ENCODE peak calls at places on chromosomes 12 and 14, in six cellular contexts. S, H, J, Z, L and T are unnamed samples.

GRCh38 chr14:61102549-61103466 is 121.8 kb downstream of the SLC38A6 start:
- DNase-seq in S (no peak), H (no peak), J (no peak), Z (no peak), L (peak), T (no peak)

GRCh38 chr12:66959276-66959675 is 280.4 kb upstream of the GRIP1 start:
- DNase-seq in S (no peak), H (no peak), J (no peak), Z (no peak), L (no peak), T (no peak)

GRCh38 chr12:92132282-92132681 is 13.4 kb downstream of the BTG1 start:
- DNase-seq in S (no peak), H (no peak), J (no peak), Z (peak), L (no peak), T (no peak)

GRCh38 chr14:48536318-48536717 is 860.9 kb upstream of the MDGA2 start:
- DNase-seq in S (no peak), H (no peak), J (no peak), Z (no peak), L (peak), T (no peak)

GRCh38 chr12:21656931-21657335 is 709 bp downstream of the LDHB start:
- DNase-seq in S (no peak), H (peak), J (no peak), Z (peak), L (peak), T (peak)

GRCh38 chr12:53219956-53220856 is 11.8 kb downstream of the RARG start:
- DNase-seq in S (peak), H (no peak), J (no peak), Z (peak), L (peak), T (peak)

GRCh38 chr14:22996823-22997301 is 13.1 kb downstream of the C14orf93 start:
- DNase-seq in S (no peak), H (no peak), J (no peak), Z (no peak), L (no peak), T (peak)

GRCh38 chr12:3167636-3168035 is 90.5 kb downstream of the TSPAN9 start:
- DNase-seq in S (no peak), H (no peak), J (no peak), Z (no peak), L (no peak), T (no peak)

GRCh38 chr12:102093319-102093718 is 26.6 kb downstream of the NUP37 start:
- DNase-seq in S (no peak), H (no peak), J (no peak), Z (peak), L (no peak), T (peak)

GRCh38 chr12:130522244-130522834 is 184.7 kb downstream of the PIWIL1 start:
- DNase-seq in S (no peak), H (no peak), J (no peak), Z (no peak), L (no peak), T (no peak)

GRCh38 chr12:114853003-114853529 is 169.1 kb upstream of the TBX3 start:
- DNase-seq in S (no peak), H (peak), J (no peak), Z (no peak), L (no peak), T (peak)

GRCh38 chr12:124044809-124045321 is 71.8 kb downstream of the ZNF664 start:
- DNase-seq in S (no peak), H (no peak), J (no peak), Z (no peak), L (no peak), T (no peak)

GRCh38 chr14:95043732-95044462 is 113.4 kb downstream of the DICER1 start:
- DNase-seq in S (no peak), H (no peak), J (no peak), Z (no peak), L (no peak), T (peak)

GRCh38 chr12:69417231-69417630 is 53.0 kb upstream of the FRS2 start:
- DNase-seq in S (no peak), H (no peak), J (no peak), Z (no peak), L (no peak), T (no peak)

GRCh38 chr12:107760207-107760816 is 625 bp downstream of the PRDM4 start:
- DNase-seq in S (peak), H (no peak), J (no peak), Z (peak), L (peak), T (no peak)

GRCh38 chr12:57522887-57523705 is 472 bp downstream of the MBD6 start:
- DNase-seq in S (peak), H (no peak), J (no peak), Z (peak), L (peak), T (no peak)

GRCh38 chr14:53331247-53331646 is 178.1 kb upstream of the DDHD1 start:
- DNase-seq in S (no peak), H (no peak), J (peak), Z (peak), L (no peak), T (peak)

GRCh38 chr12:109625131-109625559 is 51.6 kb downstream of the MVK start:
- DNase-seq in S (no peak), H (no peak), J (no peak), Z (peak), L (peak), T (peak)

GRCh38 chr12:33752854-33753253 is 269.4 kb upstream of the ALG10 start:
- DNase-seq in S (no peak), H (no peak), J (no peak), Z (no peak), L (no peak), T (no peak)

GRCh38 chr12:6528539-6529235 is 5.6 kb upstream of the GAPDH start:
- DNase-seq in S (no peak), H (no peak), J (no peak), Z (no peak), L (no peak), T (no peak)

GRCh38 chr12:15620726-15621125 is 168.5 kb downstream of the EPS8 start:
- DNase-seq in S (no peak), H (no peak), J (no peak), Z (no peak), L (no peak), T (no peak)

GRCh38 chr12:59122784-59123183 is 202.5 kb upstream of the LRIG3 start:
- DNase-seq in S (no peak), H (no peak), J (no peak), Z (peak), L (no peak), T (no peak)

GRCh38 chr14:75254381-75254821 is 24.2 kb upstream of the FOS start:
- DNase-seq in S (peak), H (no peak), J (no peak), Z (no peak), L (no peak), T (no peak)

GRCh38 chr14:23143911-23144310 is 24.9 kb upstream of the CEBPE start:
- DNase-seq in S (no peak), H (no peak), J (no peak), Z (no peak), L (no peak), T (no peak)

GRCh38 chr12:85155791-85156190 is 119.6 kb downstream of the LRRIQ1 start:
- DNase-seq in S (no peak), H (no peak), J (no peak), Z (peak), L (peak), T (peak)

GRCh38 chr14:68621400-68622365 is 171.2 kb downstream of the ZFP36L1 start:
- DNase-seq in S (no peak), H (no peak), J (no peak), Z (peak), L (no peak), T (peak)

GRCh38 chr14:51079489-51079888 is 15.4 kb downstream of the TRIM9 start:
- DNase-seq in S (no peak), H (no peak), J (no peak), Z (no peak), L (no peak), T (peak)

GRCh38 chr12:126708492-126708896 is 1558.5 kb upstream of the TMEM132C start:
- DNase-seq in S (no peak), H (peak), J (no peak), Z (peak), L (no peak), T (peak)

GRCh38 chr12:75724913-75725312 is 213.5 kb upstream of the KRR1 start:
- DNase-seq in S (no peak), H (peak), J (no peak), Z (peak), L (peak), T (peak)

GRCh38 chr12:25813843-25814242 is 144.6 kb upstream of the RASSF8 start:
- DNase-seq in S (no peak), H (no peak), J (no peak), Z (no peak), L (no peak), T (no peak)

GRCh38 chr14:98288825-98289224 is 983.2 kb downstream of the BCL11B start:
- DNase-seq in S (no peak), H (no peak), J (no peak), Z (no peak), L (no peak), T (no peak)

GRCh38 chr14:99562848-99563748 is 40.9 kb downstream of the CCDC85C start:
- DNase-seq in S (peak), H (no peak), J (peak), Z (peak), L (peak), T (peak)

GRCh38 chr14:93648440-93649168 is 139.7 kb downstream of the PRIMA1 start:
- DNase-seq in S (no peak), H (peak), J (no peak), Z (peak), L (peak), T (peak)

GRCh38 chr12:130608132-130608531 is 108.0 kb downstream of the RIMBP2 start:
- DNase-seq in S (no peak), H (no peak), J (no peak), Z (no peak), L (no peak), T (no peak)

GRCh38 chr12:55820679-55821078 is 2.8 kb downstream of the ORMDL2 start:
- DNase-seq in S (no peak), H (no peak), J (no peak), Z (peak), L (peak), T (peak)

GRCh38 chr12:123839826-123840225 is 77.7 kb downstream of the DNAH10 start:
- DNase-seq in S (no peak), H (no peak), J (no peak), Z (no peak), L (no peak), T (no peak)

GRCh38 chr14:61103541-61104339 is 122.7 kb downstream of the SLC38A6 start:
- DNase-seq in S (no peak), H (peak), J (peak), Z (peak), L (peak), T (peak)

GRCh38 chr14:90184571-90185266 is 71.6 kb upstream of the PSMC1 start:
- DNase-seq in S (no peak), H (no peak), J (no peak), Z (no peak), L (no peak), T (no peak)
- TF ChIP-seq CTCF in S (no peak), H (no peak), J (no peak), Z (no peak), L (no peak), T (no peak)

GRCh38 chr12:19440019-19440858 is 947 bp downstream of the AEBP2 start:
- DNase-seq in S (peak), H (no peak), J (no peak), Z (peak), L (peak), T (peak)

GRCh38 chr12:19436931-19437330 is 2.4 kb upstream of the AEBP2 start:
- DNase-seq in S (no peak), H (no peak), J (no peak), Z (no peak), L (no peak), T (no peak)

GRCh38 chr12:19439059-19440018 is at the start of gene AEBP2:
- DNase-seq in S (peak), H (peak), J (peak), Z (peak), L (peak), T (peak)

GRCh38 chr12:19435831-19436497 is 3.3 kb upstream of the AEBP2 start:
- DNase-seq in S (no peak), H (no peak), J (no peak), Z (no peak), L (no peak), T (no peak)

GRCh38 chr12:19437996-19438395 is 1.3 kb upstream of the AEBP2 start:
- DNase-seq in S (no peak), H (no peak), J (no peak), Z (no peak), L (no peak), T (no peak)
- H3K4me3 ChIP-seq in S (no peak), H (no peak), J (no peak), Z (no peak), L (no peak), T (no peak)

GRCh38 chr12:113092478-113093408 is 36.2 kb downstream of the DTX1 start:
- DNase-seq in S (peak), H (no peak), J (no peak), Z (peak), L (peak), T (no peak)
- TF ChIP-seq CTCF in S (no peak), H (no peak), J (peak), Z (peak), L (peak), T (no peak)

DNA sequence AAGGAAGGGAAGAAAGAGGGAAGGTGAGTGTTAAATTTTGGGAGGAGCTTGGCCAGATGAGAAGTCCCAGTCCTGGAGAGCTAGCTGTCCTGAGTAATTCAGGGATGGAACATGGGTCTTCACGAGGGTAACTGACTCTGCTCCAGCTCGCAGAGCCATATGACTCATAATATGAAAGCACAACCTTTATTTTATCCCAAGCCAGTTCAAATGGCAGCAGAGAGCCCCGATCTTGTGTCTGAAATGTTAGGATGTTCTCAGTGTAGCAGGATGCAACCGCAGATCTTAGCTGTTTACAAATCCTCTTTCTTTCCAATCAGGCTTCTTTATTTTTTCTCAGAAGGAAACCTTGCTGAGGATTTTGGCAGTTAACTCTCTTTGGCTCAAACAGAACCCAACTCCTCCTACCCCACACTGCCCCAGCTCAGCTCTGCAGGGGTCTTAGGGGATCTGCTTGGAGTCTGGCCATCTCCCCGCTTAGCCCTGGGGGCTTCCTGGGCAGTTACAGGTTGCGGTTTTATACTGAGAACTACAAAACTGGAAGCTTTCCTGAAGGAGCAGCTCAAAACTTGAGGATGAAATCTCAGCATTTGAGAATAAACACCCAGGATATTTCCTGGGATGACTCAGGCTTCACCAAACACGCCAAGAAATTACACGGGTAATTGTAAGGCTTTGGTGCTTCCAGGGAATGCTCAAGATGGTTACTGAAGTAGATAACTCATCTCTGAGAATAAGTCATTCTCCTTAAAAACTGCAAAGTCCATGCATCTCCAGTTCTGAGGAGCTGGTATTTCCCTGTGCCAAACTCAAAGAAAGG is 92.5 kb downstream of the VCPKMT start:
- DNase-seq in S (no peak), H (no peak), J (no peak), Z (peak), L (peak), T (peak)
- H3K4me3 ChIP-seq in S (no peak), H (no peak), J (no peak), Z (peak), L (no peak), T (peak)

DNA sequence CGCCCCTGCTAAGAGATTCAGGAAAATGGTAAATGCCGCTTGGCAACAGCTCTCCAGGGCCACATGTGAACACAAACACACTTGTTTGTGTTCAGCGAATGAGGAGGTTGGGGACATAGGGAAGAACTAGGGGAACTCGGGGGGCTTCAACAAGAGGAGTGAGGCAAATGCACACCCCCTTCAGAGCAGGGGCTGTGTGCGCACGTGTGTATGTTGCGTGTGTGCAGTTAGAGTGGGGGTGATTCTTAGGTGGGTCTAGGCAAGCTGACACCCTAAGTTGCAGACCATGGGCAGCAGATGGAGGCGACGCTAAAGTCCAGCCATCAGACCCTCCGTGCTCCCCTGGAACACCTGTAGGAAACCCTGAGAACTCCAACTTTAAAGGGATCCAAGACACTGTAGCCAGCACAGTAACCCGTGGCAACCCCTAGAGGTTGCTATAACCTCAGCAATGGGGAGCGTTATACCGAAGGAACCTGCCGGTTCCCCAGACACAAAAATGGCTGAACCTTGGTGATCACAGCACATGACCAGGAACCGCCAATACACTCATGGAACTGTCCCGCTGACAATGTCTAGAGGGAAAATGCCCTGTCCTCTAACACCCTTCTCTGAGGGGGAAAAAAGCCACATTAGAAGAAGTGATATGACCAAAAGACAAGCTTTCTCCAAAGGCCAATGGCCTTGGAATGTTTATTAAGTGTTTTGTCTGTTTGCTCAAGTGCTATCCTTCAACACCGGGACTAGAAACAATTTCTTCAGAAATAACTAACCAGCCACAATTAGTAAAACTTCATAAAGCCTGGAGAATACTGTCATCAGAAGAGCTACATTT is 86.5 kb upstream of the CEP83 start:
- DNase-seq in S (peak), H (no peak), J (peak), Z (peak), L (peak), T (peak)
- TF ChIP-seq CTCF in S (peak), H (peak), J (peak), Z (peak), L (peak), T (peak)